ENCODE peak calls at places on chromosome 14, in eight cellular contexts. I is CD4-positive, alpha-beta memory T cell; U is right lobe of liver; B is uterus; V is tibial nerve; N is left ventricle myocardium inferior; X is endodermal cell; D is CD4-positive, CD25-positive, alpha-beta regulatory T cell. G is an unnamed sample.

GRCh38 chr14:79018846-79019245 is 848.7 kb downstream of the NRXN3 start:
- DNase-seq in V (no peak), I (no peak), D (no peak), X (no peak), B (no peak), N (no peak), U (no peak), G (no peak)

GRCh38 chr14:60206837-60207533 is 41.8 kb upstream of the DHRS7 start:
- DNase-seq in D (no peak), B (no peak), X (no peak), V (no peak), N (no peak), I (no peak), U (no peak), G (no peak)

GRCh38 chr14:34374998-34375740 is 86.9 kb downstream of the SPTSSA start:
- DNase-seq in V (no peak), N (no peak), U (no peak), D (no peak), I (no peak), B (no peak), X (no peak), G (peak)

GRCh38 chr14:100898935-100899840 is 4.3 kb downstream of the RTL1 start:
- DNase-seq in X (peak), I (no peak), U (no peak), B (no peak), N (peak), D (no peak), V (no peak), G (peak)

GRCh38 chr14:105087308-105087962 is 22.2 kb upstream of the GPR132 start:
- DNase-seq in D (no peak), I (no peak), U (no peak), X (peak), V (no peak), N (peak), B (peak), G (no peak)

GRCh38 chr14:75804570-75805275 is 143.7 kb downstream of the TTLL5 start:
- DNase-seq in I (no peak), V (no peak), U (no peak), D (no peak), B (no peak), N (no peak), X (no peak), G (no peak)

GRCh38 chr14:72305555-72305954 is 373.3 kb downstream of the RGS6 start:
- DNase-seq in D (no peak), B (no peak), U (no peak), X (no peak), I (no peak), V (no peak), N (no peak), G (no peak)

GRCh38 chr14:34460841-34461240 is 1.2 kb downstream of the SPTSSA start:
- DNase-seq in U (no peak), B (no peak), V (no peak), I (no peak), N (no peak), D (no peak), X (no peak), G (no peak)

GRCh38 chr14:40218282-40218941 is 786.2 kb upstream of the FBXO33 start:
- DNase-seq in B (no peak), D (no peak), X (no peak), V (no peak), U (no peak), N (no peak), I (no peak), G (no peak)

GRCh38 chr14:22549981-22550670 is 38.9 kb downstream of the DAD1 start:
- DNase-seq in B (no peak), D (peak), U (no peak), V (no peak), I (peak), N (no peak), X (no peak), G (no peak)

GRCh38 chr14:86541969-86542368 is 1012.0 kb downstream of the FLRT2 start:
- DNase-seq in B (no peak), D (no peak), U (no peak), V (no peak), X (no peak), I (no peak), N (no peak), G (no peak)

GRCh38 chr14:100557658-100558057 is 29.6 kb downstream of the BEGAIN start:
- DNase-seq in I (no peak), V (no peak), U (no peak), B (no peak), X (no peak), D (no peak), N (no peak), G (no peak)

GRCh38 chr14:91061309-91061887 is 957 bp upstream of the RPS6KA5 start:
- DNase-seq in D (no peak), I (no peak), N (no peak), B (no peak), X (no peak), V (no peak), U (no peak), G (no peak)

GRCh38 chr14:101126376-101127130 is 223.0 kb upstream of the RTL1 start:
- DNase-seq in X (no peak), I (no peak), V (no peak), D (no peak), B (no peak), U (no peak), N (no peak), G (peak)

GRCh38 chr14:54854181-54854580 is 48.4 kb downstream of the GCH1 start:
- DNase-seq in V (no peak), I (no peak), X (peak), N (no peak), U (no peak), B (no peak), D (peak), G (no peak)

GRCh38 chr14:89813485-89814080 is 140.9 kb downstream of the EFCAB11 start:
- DNase-seq in B (no peak), U (no peak), V (no peak), D (no peak), X (peak), I (no peak), N (peak), G (no peak)

GRCh38 chr14:38074091-38074490 is 133.6 kb upstream of the SSTR1 start:
- DNase-seq in X (no peak), I (no peak), U (no peak), D (peak), N (no peak), B (no peak), V (no peak), G (no peak)

GRCh38 chr14:54762296-54762695 is 140.3 kb downstream of the GCH1 start:
- DNase-seq in I (no peak), V (no peak), X (no peak), B (no peak), U (no peak), D (no peak), N (no peak), G (no peak)

GRCh38 chr14:100067481-100067880 is 2.3 kb downstream of the EVL start:
- DNase-seq in N (no peak), D (peak), V (no peak), X (no peak), B (no peak), U (no peak), I (no peak), G (no peak)

GRCh38 chr14:23033801-23034497 is 751 bp downstream of the PSMB5 start:
- DNase-seq in X (peak), B (no peak), D (no peak), V (no peak), I (no peak), U (no peak), N (no peak), G (no peak)

GRCh38 chr14:69291891-69292586 is 32.1 kb downstream of the GALNT16 start:
- DNase-seq in D (no peak), I (no peak), N (no peak), U (no peak), V (no peak), X (peak), B (no peak), G (no peak)

GRCh38 chr14:101743701-101744100 is 17.8 kb upstream of the PPP2R5C start:
- DNase-seq in X (no peak), B (no peak), D (no peak), I (no peak), U (no peak), N (no peak), V (no peak), G (no peak)

DNA sequence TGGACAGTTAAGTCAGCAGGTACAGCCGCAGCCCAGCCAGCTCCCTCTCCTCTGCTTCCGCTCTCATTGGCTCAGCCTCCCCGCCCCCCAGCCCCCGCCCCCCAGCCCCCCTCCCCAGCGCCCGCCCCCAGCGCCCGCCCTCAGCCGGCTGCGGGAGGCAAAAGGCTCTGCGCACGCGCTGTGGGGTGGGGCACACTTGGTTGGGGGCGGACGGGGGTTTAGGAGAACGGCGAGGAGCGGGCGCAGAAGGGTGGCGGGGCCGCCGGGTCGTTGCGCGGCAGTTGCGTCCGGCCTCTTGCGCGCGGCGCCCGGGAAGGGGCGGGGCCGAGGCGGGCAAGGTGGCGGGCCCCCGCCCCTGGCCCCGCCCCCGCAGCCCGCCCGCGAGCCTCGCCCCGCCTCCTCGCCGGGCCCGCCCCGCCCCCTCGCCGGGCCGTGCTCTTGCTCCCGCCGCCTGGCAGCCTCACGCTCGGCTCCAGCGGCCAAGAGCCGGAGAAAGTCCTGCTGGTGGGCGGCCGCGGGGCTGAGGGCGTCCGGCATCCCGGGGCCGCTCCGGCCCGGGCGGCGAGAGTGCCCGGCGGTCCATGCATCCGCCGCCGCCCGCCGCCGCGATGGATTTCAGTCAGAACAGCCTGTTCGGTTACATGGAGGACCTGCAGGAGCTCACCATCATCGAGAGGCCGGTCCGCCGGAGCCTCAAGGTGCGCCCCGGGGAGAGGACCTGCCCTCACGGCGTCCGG is at the start of gene PPP4R4:
- DNase-seq in D (peak), X (peak), N (peak), U (peak), B (peak), I (peak), V (peak), G (peak)
- H3K27ac ChIP-seq in D (no peak), X (no peak), N (peak), U (no peak), B (peak), I (peak), V (peak), G (peak)

DNA sequence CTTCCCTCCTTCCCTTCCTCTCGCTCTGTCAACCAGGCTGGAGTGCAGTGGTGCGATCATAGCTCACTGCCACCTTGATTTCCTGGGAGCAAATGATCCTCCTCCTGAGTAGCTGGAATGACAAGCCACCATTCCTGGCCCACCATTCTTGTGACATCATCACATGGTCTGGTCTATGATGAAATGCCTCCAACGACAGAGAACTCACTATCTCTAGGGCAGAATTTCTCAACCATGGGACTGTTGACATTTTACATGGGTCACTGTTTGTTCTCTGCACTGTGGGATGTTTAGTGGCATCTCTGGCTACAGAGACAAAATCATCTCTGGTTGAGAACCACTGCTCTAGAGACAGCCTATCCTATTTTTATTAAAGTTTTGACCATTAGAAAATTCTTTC is 9.7 kb downstream of the VRK1 start:
- DNase-seq in V (no peak), I (no peak), N (no peak), D (no peak), B (no peak), X (no peak), U (no peak), G (no peak)
- H3K4me3 ChIP-seq in V (no peak), I (no peak), N (no peak), D (no peak), B (no peak), X (no peak), U (no peak), G (no peak)

DNA sequence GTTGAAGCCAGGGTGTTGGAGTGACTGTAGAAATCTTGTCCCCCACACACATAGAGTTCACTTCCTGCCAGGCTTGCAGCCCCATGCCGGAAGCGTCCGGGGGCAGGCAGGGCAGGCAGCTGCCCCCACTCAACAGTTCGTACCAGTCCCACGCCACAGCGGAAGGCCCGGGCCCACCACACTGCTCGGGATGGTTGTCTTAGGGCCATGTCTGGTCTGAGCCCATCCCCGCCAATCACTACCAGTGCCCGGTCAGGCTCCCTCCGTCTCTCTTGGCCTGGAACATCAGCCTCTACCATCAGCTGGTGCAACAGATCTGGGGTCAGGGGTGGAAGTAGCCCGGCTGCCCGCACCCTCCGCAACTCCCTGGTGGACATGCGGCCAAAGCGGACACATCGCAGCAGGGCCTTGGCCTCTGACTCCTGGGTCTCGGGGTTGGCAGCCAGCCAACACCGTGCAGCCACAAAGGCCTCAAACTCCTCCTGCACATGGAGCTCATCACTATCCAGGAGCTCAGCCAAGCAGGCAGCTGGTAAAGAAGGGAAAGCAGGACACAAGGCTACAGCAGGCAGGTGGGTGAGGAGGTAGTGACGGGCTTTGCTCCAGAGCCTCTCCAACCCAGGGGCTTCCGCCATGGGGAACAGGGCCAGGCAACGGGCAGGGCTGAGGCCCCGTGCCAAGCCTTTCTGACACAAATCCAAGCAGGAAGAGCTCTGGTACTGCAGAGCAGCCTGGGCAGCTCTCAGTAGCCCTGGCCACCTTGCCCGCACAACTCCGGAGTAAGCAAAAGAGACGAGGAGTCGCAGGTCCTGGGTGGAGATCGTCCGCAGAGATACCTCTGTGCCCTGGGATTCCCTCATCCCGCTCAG is 5.9 kb downstream of the KLHL33 start:
- DNase-seq in V (no peak), U (no peak), N (peak), D (peak), B (no peak), I (no peak), X (no peak), G (peak)
- H3K27ac ChIP-seq in V (no peak), U (no peak), N (no peak), D (no peak), B (no peak), I (no peak), X (no peak), G (no peak)

GRCh38 chr14:52948836-52949235 is 2.0 kb downstream of the FERMT2 start:
- DNase-seq in D (no peak), V (no peak), U (no peak), N (no peak), B (no peak), X (no peak), I (no peak), G (no peak)
- H3K4me3 ChIP-seq in D (no peak), V (peak), U (peak), N (peak), B (peak), X (peak), I (no peak), G (no peak)

GRCh38 chr14:103071544-103072251 is 12.3 kb upstream of the LBHD2 start:
- DNase-seq in N (no peak), D (no peak), B (no peak), U (peak), I (no peak), V (no peak), X (no peak), G (no peak)
- H3K27ac ChIP-seq in N (peak), D (no peak), B (no peak), U (no peak), I (no peak), V (no peak), X (no peak), G (peak)

GRCh38 chr14:56797003-56797568 is 13.2 kb downstream of the OTX2 start:
- DNase-seq in N (no peak), X (peak), V (no peak), U (no peak), B (no peak), D (no peak), I (no peak), G (no peak)

GRCh38 chr14:56796259-56796658 is 14.0 kb downstream of the OTX2 start:
- DNase-seq in X (peak), D (no peak), B (no peak), U (no peak), N (no peak), I (no peak), V (no peak), G (no peak)

GRCh38 chr14:56795284-56795622 is 15.0 kb downstream of the OTX2 start:
- DNase-seq in D (no peak), X (no peak), U (no peak), V (no peak), N (no peak), B (no peak), I (no peak), G (no peak)

GRCh38 chr14:56794557-56795283 is 15.6 kb downstream of the OTX2 start:
- DNase-seq in X (peak), V (no peak), N (no peak), U (no peak), I (no peak), D (no peak), B (no peak), G (no peak)

DNA sequence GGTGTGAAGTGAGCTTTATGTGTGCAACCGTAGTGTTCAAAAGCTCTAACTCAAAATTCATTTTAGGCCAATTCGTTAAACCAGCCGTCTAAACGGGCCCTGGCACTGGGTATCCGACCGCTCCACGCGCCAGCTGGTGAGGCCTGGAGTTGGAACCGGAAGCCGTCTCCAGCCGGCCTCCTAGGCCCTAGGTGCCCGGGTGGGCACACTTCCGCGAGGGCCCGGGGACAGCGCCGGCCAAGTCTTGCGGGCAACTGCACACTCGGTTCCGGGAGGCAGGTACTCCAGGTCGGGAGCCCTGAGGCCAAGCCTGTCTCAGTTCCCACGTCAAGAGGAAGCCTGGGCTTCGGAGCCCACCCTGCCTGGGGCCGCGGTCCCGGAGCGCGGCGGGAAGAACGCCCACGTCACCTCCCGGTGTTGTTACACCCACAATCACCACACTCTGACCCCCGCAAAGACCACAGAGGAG is 16.2 kb downstream of the OTX2 start:
- DNase-seq in U (no peak), X (peak), D (no peak), I (no peak), B (no peak), V (no peak), N (no peak), G (no peak)
- H3K4me3 ChIP-seq in U (no peak), X (no peak), D (no peak), I (no peak), B (no peak), V (no peak), N (no peak), G (no peak)

GRCh38 chr14:74347795-74348100 is 523 bp upstream of the VRTN start:
- DNase-seq in B (no peak), U (no peak), X (peak), V (no peak), D (no peak), N (no peak), I (no peak), G (no peak)
- H3K27ac ChIP-seq in B (no peak), U (no peak), X (peak), V (no peak), D (no peak), N (no peak), I (no peak), G (no peak)